ENCODE peak calls at places on chromosomes 13 and 19, in nine cellular contexts. X is neuronal stem cell, Z is K562, T is cardiac muscle cell, C is right atrium auricular region, R is left ventricle myocardium inferior, I is RWPE2, Y is astrocyte, F is small intestine. Q is an unnamed sample. For H3K27me3, the result is how much of the 10 kb centered on the place peaks cover.

GRCh38 chr19:34241513-34242337 is 12.6 kb upstream of the GARRE1 start:
- DNase-seq in F (peak), R (no peak), C (no peak), I (no peak), T (peak), Z (no peak), Y (no peak), X (no peak), Q (peak)

GRCh38 chr13:36088001-36088400 is 43.2 kb downstream of the DCLK1 start:
- DNase-seq in C (no peak), F (no peak), T (no peak), R (no peak), Y (no peak), I (no peak), Z (no peak), X (no peak), Q (peak)

GRCh38 chr19:28393574-28394336 is 819.2 kb downstream of the UQCRFS1 start:
- DNase-seq in Y (no peak), R (no peak), I (no peak), T (no peak), F (no peak), Z (no peak), X (no peak), C (no peak), Q (no peak)

GRCh38 chr13:23583491-23583890 is 13.3 kb downstream of the TNFRSF19 start:
- DNase-seq in Y (no peak), F (no peak), X (no peak), I (no peak), C (no peak), R (no peak), Z (no peak), T (no peak), Q (no peak)

GRCh38 chr19:28934626-28935025 is 278.3 kb downstream of the UQCRFS1 start:
- DNase-seq in F (no peak), R (no peak), T (no peak), X (no peak), Y (no peak), Z (no peak), I (no peak), C (no peak), Q (no peak)

GRCh38 chr19:29263305-29264080 is 50.5 kb upstream of the UQCRFS1 start:
- DNase-seq in Y (no peak), C (peak), R (peak), F (peak), X (peak), I (no peak), T (peak), Z (peak), Q (no peak)

GRCh38 chr13:20714563-20715339 is 11.3 kb downstream of the IL17D start:
- DNase-seq in T (no peak), X (no peak), C (peak), F (no peak), Z (no peak), I (no peak), R (peak), Y (peak), Q (no peak)

GRCh38 chr13:95926231-95926630 is 127.0 kb downstream of the UGGT2 start:
- DNase-seq in X (no peak), Y (peak), I (no peak), T (no peak), C (no peak), Z (no peak), R (no peak), F (no peak), Q (no peak)

GRCh38 chr13:66689628-66690027 is 540.5 kb downstream of the PCDH9 start:
- DNase-seq in Z (no peak), C (no peak), R (no peak), Y (peak), F (no peak), X (no peak), T (no peak), I (no peak), Q (peak)

GRCh38 chr19:42325896-42326771 is 699 bp downstream of the MEGF8 start:
- DNase-seq in I (no peak), T (peak), F (no peak), X (no peak), Y (no peak), R (peak), Z (peak), C (peak), Q (no peak)

GRCh38 chr19:19432732-19433131 is 27.3 kb downstream of the GATAD2A start:
- DNase-seq in F (no peak), C (no peak), T (no peak), Z (no peak), R (no peak), X (no peak), I (no peak), Y (no peak), Q (no peak)

GRCh38 chr19:19436137-19436691 is 30.7 kb downstream of the GATAD2A start:
- DNase-seq in C (no peak), X (no peak), Z (no peak), T (no peak), Y (no peak), I (no peak), F (no peak), R (no peak), Q (no peak)

GRCh38 chr19:19434483-19435045 is 29.1 kb downstream of the GATAD2A start:
- DNase-seq in I (no peak), Y (peak), Z (no peak), R (peak), X (no peak), F (no peak), T (no peak), C (peak), Q (no peak)

GRCh38 chr19:19429361-19429760 is 23.9 kb downstream of the GATAD2A start:
- DNase-seq in Z (no peak), I (no peak), R (no peak), T (no peak), C (no peak), Y (no peak), X (no peak), F (no peak), Q (peak)

DNA sequence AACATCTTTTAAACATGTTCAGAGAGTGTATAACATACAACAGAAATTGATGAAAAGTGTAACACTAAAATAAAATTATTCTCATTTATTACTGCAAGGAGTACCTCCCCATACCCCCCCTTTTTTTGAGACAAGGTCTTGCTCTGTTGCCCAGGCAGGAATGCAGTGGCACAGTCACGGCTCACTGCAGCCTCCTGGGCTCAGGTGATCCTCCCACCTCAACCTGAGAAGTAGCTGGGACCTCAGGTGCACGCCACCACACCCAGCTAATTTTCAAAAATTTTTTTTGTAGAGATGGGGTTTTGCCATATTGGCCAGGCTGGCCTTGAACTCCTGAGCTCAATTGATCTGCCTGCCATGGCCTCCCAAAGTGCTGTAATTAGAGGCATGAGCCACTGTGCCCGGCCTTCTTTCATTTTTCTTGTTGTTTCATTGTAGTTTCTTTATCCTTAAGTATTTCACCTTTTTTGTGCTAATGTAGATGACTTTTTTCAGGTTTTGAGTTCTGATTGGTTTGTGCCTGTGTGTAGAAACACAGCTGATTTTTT is 28.3 kb downstream of the GATAD2A start:
- DNase-seq in T (no peak), Z (no peak), Y (no peak), I (no peak), C (no peak), F (no peak), X (no peak), R (no peak), Q (no peak)
- H3K27me3 ChIP-seq in T (under half), Z (under half), Y (under half), I (under half), C (under half), F (under half), X (under half), R (under half), Q (under half)

DNA sequence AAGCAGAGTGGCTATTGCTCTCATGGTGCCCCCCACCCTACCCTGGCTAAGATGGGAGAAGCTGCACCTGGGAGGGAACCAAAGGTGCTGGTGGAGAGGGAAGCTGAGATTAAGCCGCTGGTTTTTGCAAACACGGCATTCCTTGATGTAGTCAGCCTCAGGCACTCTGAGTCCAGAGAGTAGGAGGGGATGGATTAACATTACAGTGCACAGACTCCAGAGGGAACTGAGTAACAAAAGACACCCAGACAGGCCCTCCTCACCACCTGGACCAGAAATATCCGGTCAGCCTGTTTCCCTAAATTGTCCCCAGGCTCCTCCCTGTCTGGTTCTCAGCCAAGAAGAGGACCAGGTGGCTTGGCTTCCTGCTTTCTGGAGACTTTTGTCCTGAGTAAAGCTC is 28.9 kb upstream of the PABPC3 start:
- DNase-seq in R (no peak), C (no peak), X (no peak), Z (no peak), F (no peak), T (no peak), Y (no peak), I (no peak), Q (no peak)
- H3K27me3 ChIP-seq in R (half or more), C (under half), X (under half), Z (under half), F (under half), T (under half), Y (under half), I (under half), Q (under half)

GRCh38 chr19:36207605-36208252 is 6.7 kb downstream of the ZNF565 start:
- DNase-seq in F (no peak), I (no peak), X (no peak), R (no peak), Z (no peak), T (no peak), Y (no peak), C (no peak), Q (no peak)
- H3K27me3 ChIP-seq in F (under half), I (under half), X (under half), R (under half), Z (under half), T (under half), Y (under half), C (under half), Q (under half)

DNA sequence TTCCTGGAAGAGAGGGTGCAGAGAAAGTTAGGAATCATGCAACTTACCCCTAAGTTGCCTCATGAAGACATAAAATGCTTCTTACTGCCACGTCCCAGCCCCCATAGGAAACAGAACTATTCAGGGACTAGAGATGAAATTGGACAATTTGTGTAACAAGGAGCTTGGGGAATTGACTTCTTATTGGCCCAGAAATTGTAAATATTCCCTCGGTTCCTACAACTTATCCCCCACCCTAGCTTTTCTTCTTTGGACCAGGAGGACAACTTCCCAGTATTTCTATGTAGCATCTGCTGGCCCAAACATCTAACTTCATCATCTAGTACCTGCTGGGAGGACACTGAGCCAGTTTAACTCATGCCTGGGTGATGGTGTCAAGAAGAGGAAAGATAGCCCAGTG is at the start of gene OR1M1:
- DNase-seq in C (no peak), Y (no peak), X (no peak), I (no peak), Z (no peak), R (no peak), F (no peak), T (no peak), Q (no peak)
- H3K27me3 ChIP-seq in C (under half), Y (under half), X (under half), I (under half), Z (under half), R (half or more), F (under half), T (under half), Q (under half)

GRCh38 chr13:83880275-83881027 is 1.8 kb downstream of the SLITRK1 start:
- DNase-seq in F (no peak), R (no peak), T (no peak), Z (no peak), X (no peak), Y (no peak), C (no peak), I (no peak), Q (no peak)
- H3K27me3 ChIP-seq in F (under half), R (half or more), T (half or more), Z (under half), X (under half), Y (under half), C (under half), I (under half), Q (under half)